ENCODE peak calls at places on chromosomes 13 and 19, in nine cellular contexts. T is body of pancreas, X is NB4, Y is fibroblast of lung, G is cardiac muscle cell, E is brain microvascular endothelial cell, R is GM10248, Z is uterus, B is heart left ventricle. F is an unnamed sample.

GRCh38 chr19:55197531-55197930 is 11.8 kb downstream of the PTPRH start:
- DNase-seq in X (peak; percentile 37), Z (no peak), G (no peak), E (no peak), T (no peak), B (no peak), R (peak; percentile 29), Y (no peak), F (no peak)

GRCh38 chr19:6740589-6741348 is 1.3 kb downstream of the TRIP10 start:
- DNase-seq in T (peak; percentile 42), E (no peak), R (no peak), Y (peak; percentile 35), G (peak; percentile 58), Z (peak; percentile 63), X (peak; percentile 46), B (peak; percentile 81), F (no peak)

GRCh38 chr19:1469200-1469935 is 9.6 kb downstream of the C19orf25 start:
- DNase-seq in G (peak; percentile 30), T (no peak), R (no peak), B (peak; percentile 10), E (no peak), Y (no peak), Z (no peak), X (no peak), F (no peak)

GRCh38 chr19:35911173-35911572 is 3.1 kb upstream of the TYROBP start:
- DNase-seq in B (no peak), R (no peak), E (no peak), T (no peak), G (no peak), Z (no peak), Y (no peak), X (peak; percentile 44), F (no peak)

GRCh38 chr19:32022946-32023832 is 322.2 kb upstream of the ZNF507 start:
- DNase-seq in T (no peak), Y (no peak), G (peak; percentile 17), X (no peak), E (no peak), B (no peak), R (no peak), Z (no peak), F (no peak)

GRCh38 chr13:44219808-44220544 is 153.6 kb upstream of the SERP2 start:
- DNase-seq in X (no peak), E (peak; percentile 77), Z (no peak), T (no peak), Y (peak; percentile 92), B (no peak), G (no peak), R (no peak), F (peak; percentile 38)

GRCh38 chr13:62387642-62388041 is 972.0 kb upstream of the PCDH20 start:
- DNase-seq in E (no peak), T (no peak), Y (no peak), B (no peak), Z (no peak), G (no peak), X (no peak), R (no peak), F (no peak)

GRCh38 chr19:13861392-13861713 is 15.6 kb upstream of the NANOS3 start:
- DNase-seq in E (no peak), Y (no peak), B (peak; percentile 55), G (no peak), T (no peak), Z (no peak), R (peak; percentile 60), X (no peak), F (no peak)

GRCh38 chr13:99062593-99062992 is 84.7 kb upstream of the DOCK9 start:
- DNase-seq in E (peak; percentile 42), Z (peak; percentile 57), T (no peak), X (no peak), Y (peak; percentile 78), G (no peak), R (no peak), B (peak; percentile 71), F (no peak)

GRCh38 chr19:29294343-29294811 is 81.4 kb upstream of the UQCRFS1 start:
- DNase-seq in X (peak; percentile 55), G (no peak), T (no peak), Y (no peak), B (no peak), E (no peak), Z (no peak), R (no peak), F (no peak)

GRCh38 chr19:5356428-5356827 is 15.8 kb upstream of the PTPRS start:
- DNase-seq in T (no peak), Y (peak; percentile 41), B (no peak), X (no peak), E (no peak), R (no peak), Z (no peak), G (no peak), F (no peak)

GRCh38 chr13:80297094-80297493 is 43.8 kb downstream of the SPRY2 start:
- DNase-seq in X (peak; percentile 4), T (no peak), B (no peak), G (no peak), Y (no peak), R (no peak), E (no peak), Z (no peak), F (no peak)

GRCh38 chr19:46514589-46515289 is 19.1 kb upstream of the PNMA8B start:
- DNase-seq in X (peak; percentile 30), E (no peak), Y (no peak), B (no peak), T (no peak), R (no peak), G (no peak), Z (no peak), F (no peak)

GRCh38 chr19:1032264-1032867 is 6.0 kb downstream of the CNN2 start:
- DNase-seq in X (no peak), Y (no peak), Z (no peak), G (no peak), R (no peak), E (no peak), B (no peak), T (no peak), F (no peak)

GRCh38 chr13:26208292-26208691 is 13.8 kb downstream of the RNF6 start:
- DNase-seq in T (no peak), Z (no peak), X (no peak), R (no peak), Y (no peak), E (no peak), B (no peak), G (no peak), F (no peak)

GRCh38 chr13:111484129-111484925 is 163.9 kb downstream of the TEX29 start:
- DNase-seq in B (no peak), Y (no peak), Z (no peak), T (no peak), E (no peak), R (no peak), G (no peak), X (no peak), F (no peak)

GRCh38 chr13:114078501-114079451 is 53.6 kb downstream of the RASA3 start:
- DNase-seq in E (peak; percentile 73), B (no peak), R (no peak), T (no peak), Z (peak; percentile 58), Y (peak; percentile 93), G (no peak), X (no peak), F (peak; percentile 63)

GRCh38 chr13:20160346-20161274 is at the start of gene GJA3:
- DNase-seq in B (peak; percentile 72), G (peak; percentile 86), E (no peak), Z (no peak), T (no peak), Y (peak; percentile 44), R (peak; percentile 52), X (peak; percentile 66), F (no peak)

GRCh38 chr13:40592035-40592434 is 74.4 kb downstream of the FOXO1 start:
- DNase-seq in Z (no peak), R (no peak), Y (no peak), B (no peak), G (no peak), T (no peak), X (no peak), E (no peak), F (no peak)
- TF ChIP-seq CTCF in Z (no peak), R (no peak), Y (no peak), B (no peak), G (no peak), T (no peak), X (no peak), E (no peak), F (no peak)

GRCh38 chr13:97914537-97914936 is 38.9 kb upstream of the IPO5 start:
- DNase-seq in Y (peak; percentile 79), Z (no peak), T (no peak), R (no peak), G (no peak), X (no peak), E (no peak), B (no peak), F (no peak)

GRCh38 chr13:97913206-97913605 is 40.3 kb upstream of the IPO5 start:
- DNase-seq in Z (no peak), B (no peak), Y (no peak), R (no peak), X (no peak), T (no peak), E (no peak), G (no peak), F (no peak)

GRCh38 chr13:97912139-97912535 is 41.3 kb upstream of the IPO5 start:
- DNase-seq in B (no peak), R (no peak), Y (no peak), E (no peak), T (no peak), X (no peak), Z (no peak), G (no peak), F (no peak)

GRCh38 chr13:97911311-97912138 is 42.0 kb upstream of the IPO5 start:
- DNase-seq in E (peak; percentile 33), X (peak; percentile 19), T (peak; percentile 8), Z (no peak), G (no peak), R (peak; percentile 26), B (no peak), Y (peak; percentile 40), F (peak; percentile 22)
- TF ChIP-seq CTCF in E (peak; percentile 71), X (peak; percentile 52), T (peak; percentile 42), Z (no peak), G (peak; percentile 48), R (peak; percentile 39), B (peak; percentile 22), Y (no peak), F (peak; percentile 80)

GRCh38 chr19:56837492-56837891 is 3.0 kb downstream of the PEG3 start:
- DNase-seq in B (peak; percentile 83), R (no peak), E (peak; percentile 20), X (no peak), Z (peak; percentile 77), T (peak; percentile 92), G (no peak), Y (no peak), F (no peak)
- TF ChIP-seq CTCF in B (peak; percentile 56), R (no peak), E (peak; percentile 31), X (peak; percentile 10), Z (peak; percentile 38), T (peak; percentile 80), G (peak; percentile 48), Y (no peak), F (no peak)

DNA sequence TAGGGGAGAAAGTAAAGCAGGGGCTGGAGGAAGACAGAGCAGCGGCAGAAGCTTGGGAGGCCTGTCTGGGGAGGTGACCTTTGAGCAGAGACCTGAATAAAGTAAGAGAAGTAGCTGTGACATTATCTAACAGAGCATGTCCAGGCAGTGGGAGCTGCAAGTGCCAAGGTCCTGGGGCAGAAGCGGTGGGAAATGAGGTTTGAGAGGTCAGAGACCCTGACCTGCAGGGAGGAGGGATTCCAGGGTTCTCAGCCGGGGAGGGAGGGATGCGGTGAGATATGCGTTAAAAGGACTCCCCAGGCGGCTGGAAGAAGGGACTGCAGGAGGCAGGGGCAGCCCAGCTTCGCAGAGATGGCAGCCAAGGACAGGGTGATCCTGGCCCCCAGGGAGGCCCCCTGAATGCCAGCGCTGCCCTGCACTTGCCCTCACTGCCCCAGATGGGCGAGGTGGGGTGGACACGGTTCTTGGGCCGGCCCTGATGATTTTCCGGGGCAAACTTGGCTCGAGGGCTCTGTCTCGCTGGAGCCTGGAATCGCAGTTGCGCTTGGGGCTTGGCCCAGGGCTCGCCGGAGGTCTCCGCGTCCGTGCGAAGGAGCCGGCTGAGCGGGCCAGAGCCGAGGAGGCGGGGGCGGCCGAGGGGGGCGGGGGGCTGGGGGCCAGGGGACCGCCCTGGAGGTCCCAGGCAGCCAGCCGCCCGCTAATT is 3.2 kb downstream of the CRLF1 start:
- DNase-seq in E (no peak), B (no peak), G (no peak), X (peak; percentile 42), Y (peak; percentile 32), Z (no peak), R (no peak), T (no peak), F (no peak)
- TF ChIP-seq CTCF in E (peak; percentile 67), B (no peak), G (peak; percentile 39), X (peak; percentile 17), Y (peak; percentile 12), Z (no peak), R (no peak), T (no peak), F (peak; percentile 33)